ENCODE peak calls at places on chromosomes 6 and 20, in four cellular contexts. M, D, S and L are unnamed samples.

GRCh38 chr6:81751388-81752083 is 945 bp downstream of the TENT5A start:
- DNase-seq in M (peak; percentile 40), D (no peak), S (peak; percentile 58), L (peak; percentile 87)

GRCh38 chr20:8414611-8415274 is 282.7 kb downstream of the PLCB1 start:
- DNase-seq in M (peak; percentile 60), D (peak; percentile 45), S (peak; percentile 87), L (no peak)

GRCh38 chr6:38116248-38116647 is 296.7 kb downstream of the ZFAND3 start:
- DNase-seq in M (no peak), D (no peak), S (no peak), L (no peak)

GRCh38 chr20:4383966-4384365 is 337.7 kb upstream of the PRND start:
- DNase-seq in M (no peak), D (no peak), S (no peak), L (no peak)

GRCh38 chr20:45246109-45246508 is 8.3 kb downstream of the SLPI start:
- DNase-seq in M (no peak), D (no peak), S (no peak), L (no peak)

GRCh38 chr6:85747654-85748053 is 105.0 kb upstream of the SYNCRIP start:
- DNase-seq in M (peak; percentile 13), D (peak; percentile 11), S (peak; percentile 54), L (no peak)

GRCh38 chr6:37741757-37742400 is 44.2 kb upstream of the MDGA1 start:
- DNase-seq in M (peak; percentile 37), D (no peak), S (peak; percentile 16), L (peak; percentile 43)

GRCh38 chr6:15287670-15288069 is 41.8 kb downstream of the JARID2 start:
- DNase-seq in M (no peak), D (no peak), S (no peak), L (no peak)

GRCh38 chr6:142373268-142374089 is 71.7 kb downstream of the ADGRG6 start:
- DNase-seq in M (no peak), D (no peak), S (no peak), L (no peak)

GRCh38 chr20:11432407-11432806 is 485.3 kb upstream of the BTBD3 start:
- DNase-seq in M (peak; percentile 13), D (no peak), S (peak; percentile 91), L (no peak)

GRCh38 chr20:23436681-23437080 is 2.8 kb upstream of the CSTL1 start:
- DNase-seq in M (no peak), D (no peak), S (no peak), L (no peak)

GRCh38 chr6:114874384-114874783 is 531.6 kb upstream of the HS3ST5 start:
- DNase-seq in M (no peak), D (no peak), S (no peak), L (no peak)

GRCh38 chr6:299050-299980 is 7.0 kb downstream of the DUSP22 start:
- DNase-seq in M (no peak), D (no peak), S (no peak), L (no peak)